ENCODE peak calls at places on chromosome 2, in four cellular contexts. N is MM.1S, U is GM23338, L is HCT116. D is an unnamed sample.

GRCh38 chr2:219381448-219381847 is 6.3 kb downstream of the DNPEP start:
- DNase-seq in N (no peak), U (no peak), L (no peak), D (no peak)

GRCh38 chr2:44130441-44130840 is 38.2 kb upstream of the PPM1B start:
- DNase-seq in N (peak), U (no peak), L (no peak), D (no peak)

GRCh38 chr2:45707034-45707433 is 55.6 kb downstream of the PRKCE start:
- DNase-seq in N (no peak), U (no peak), L (no peak), D (no peak)

GRCh38 chr2:121104721-121105141 is 180.3 kb downstream of the TFCP2L1 start:
- DNase-seq in N (no peak), U (no peak), L (no peak), D (no peak)

GRCh38 chr2:120620025-120620793 is 115.5 kb upstream of the GLI2 start:
- DNase-seq in N (no peak), U (no peak), L (peak), D (no peak)

GRCh38 chr2:28753043-28753683 is 1.5 kb downstream of the PPP1CB start:
- DNase-seq in N (peak), U (peak), L (peak), D (peak)

GRCh38 chr2:39860538-39860937 is 81.5 kb upstream of the THUMPD2 start:
- DNase-seq in N (no peak), U (no peak), L (no peak), D (no peak)

GRCh38 chr2:119218478-119219064 is 5.1 kb upstream of the STEAP3 start:
- DNase-seq in N (no peak), U (peak), L (peak), D (no peak)

GRCh38 chr2:28534817-28535216 is 39.0 kb downstream of the PLB1 start:
- DNase-seq in N (no peak), U (no peak), L (no peak), D (no peak)

GRCh38 chr2:227796044-227796780 is 17.4 kb upstream of the CCL20 start:
- DNase-seq in N (no peak), U (no peak), L (no peak), D (no peak)

GRCh38 chr2:176464886-176465564 is 195.8 kb downstream of the MTX2 start:
- DNase-seq in N (no peak), U (no peak), L (no peak), D (peak)

GRCh38 chr2:126224766-126225165 is 431.2 kb upstream of the GYPC start:
- DNase-seq in N (no peak), U (no peak), L (no peak), D (no peak)

GRCh38 chr2:189221811-189222210 is 42.2 kb upstream of the COL5A2 start:
- DNase-seq in N (no peak), U (no peak), L (no peak), D (no peak)

GRCh38 chr2:233867993-233868532 is at the start of gene MSL3B:
- DNase-seq in N (peak), U (peak), L (peak), D (peak)

GRCh38 chr2:96260404-96261260 is 5.2 kb downstream of the TMEM127 start:
- DNase-seq in N (peak), U (peak), L (peak), D (peak)

GRCh38 chr2:200964498-200964897 is 1.0 kb upstream of the ORC2 start:
- DNase-seq in N (no peak), U (no peak), L (no peak), D (no peak)

GRCh38 chr2:140454717-140455116 is 1674.5 kb upstream of the NXPH2 start:
- DNase-seq in N (no peak), U (no peak), L (peak), D (no peak)

GRCh38 chr2:189370719-189371118 is 70.6 kb upstream of the WDR75 start:
- DNase-seq in N (no peak), U (no peak), L (no peak), D (no peak)

GRCh38 chr2:129896226-129897100 is 83.0 kb upstream of the RAB6C start:
- DNase-seq in N (no peak), U (no peak), L (no peak), D (no peak)

GRCh38 chr2:223601932-223602676 is at the start of gene SCG2:
- DNase-seq in N (peak), U (peak), L (peak), D (peak)

GRCh38 chr2:181955010-181955409 is 30.6 kb upstream of the PPP1R1C start:
- DNase-seq in N (no peak), U (no peak), L (peak), D (no peak)

GRCh38 chr2:111227716-111228141 is 107.0 kb downstream of the BCL2L11 start:
- DNase-seq in N (no peak), U (peak), L (no peak), D (no peak)

GRCh38 chr2:68385232-68385906 is 20.3 kb downstream of the PLEK start:
- DNase-seq in N (no peak), U (no peak), L (no peak), D (no peak)

GRCh38 chr2:196233808-196234501 is 62.6 kb upstream of the STK17B start:
- DNase-seq in N (peak), U (no peak), L (no peak), D (no peak)

GRCh38 chr2:233059797-233060499 is at the start of gene INPP5D:
- DNase-seq in N (peak), U (no peak), L (no peak), D (no peak)

GRCh38 chr2:100870652-100871531 is 51.0 kb downstream of the NPAS2 start:
- DNase-seq in N (no peak), U (peak), L (no peak), D (no peak)

GRCh38 chr2:122663737-122664136 is 908.3 kb downstream of the TSN start:
- DNase-seq in N (no peak), U (no peak), L (no peak), D (peak)

GRCh38 chr2:65040414-65041261 is 15.6 kb upstream of the CEP68 start:
- DNase-seq in N (peak), U (peak), L (peak), D (peak)

GRCh38 chr2:46438794-46439193 is 40.6 kb upstream of the TMEM247 start:
- DNase-seq in N (no peak), U (no peak), L (no peak), D (no peak)

GRCh38 chr2:140641163-140641562 is 1489.7 kb downstream of the LRP1B start:
- DNase-seq in N (no peak), U (no peak), L (no peak), D (no peak)

GRCh38 chr2:227163998-227164744 is at the start of the genes COL4A3 and COL4A4:
- DNase-seq in N (peak), U (peak), L (peak), D (peak)

GRCh38 chr2:236873666-236874065 is 212.0 kb upstream of the COPS8 start:
- DNase-seq in N (no peak), U (no peak), L (no peak), D (no peak)

GRCh38 chr2:199019898-199020507 is 437.7 kb downstream of the SATB2 start:
- DNase-seq in N (peak), U (peak), L (peak), D (peak)

GRCh38 chr2:64019083-64019974 is at the start of gene VPS54:
- DNase-seq in N (peak), U (peak), L (peak), D (peak)

GRCh38 chr2:225226441-225226840 is 173.1 kb upstream of the NYAP2 start:
- DNase-seq in N (no peak), U (no peak), L (no peak), D (no peak)

GRCh38 chr2:167294031-167294774 is 405.9 kb downstream of the XIRP2 start:
- DNase-seq in N (no peak), U (peak), L (no peak), D (peak)

GRCh38 chr2:54088191-54088634 is 27.2 kb upstream of the ACYP2 start:
- DNase-seq in N (no peak), U (no peak), L (no peak), D (no peak)

GRCh38 chr2:79512442-79513401 is at the start of gene CTNNA2:
- DNase-seq in N (peak), U (peak), L (no peak), D (peak)

GRCh38 chr2:28566441-28567075 is 70.7 kb downstream of the PLB1 start:
- DNase-seq in N (peak), U (peak), L (peak), D (peak)

GRCh38 chr2:52537588-52537987 is 1230.0 kb upstream of the CHAC2 start:
- DNase-seq in N (no peak), U (no peak), L (no peak), D (no peak)

DNA sequence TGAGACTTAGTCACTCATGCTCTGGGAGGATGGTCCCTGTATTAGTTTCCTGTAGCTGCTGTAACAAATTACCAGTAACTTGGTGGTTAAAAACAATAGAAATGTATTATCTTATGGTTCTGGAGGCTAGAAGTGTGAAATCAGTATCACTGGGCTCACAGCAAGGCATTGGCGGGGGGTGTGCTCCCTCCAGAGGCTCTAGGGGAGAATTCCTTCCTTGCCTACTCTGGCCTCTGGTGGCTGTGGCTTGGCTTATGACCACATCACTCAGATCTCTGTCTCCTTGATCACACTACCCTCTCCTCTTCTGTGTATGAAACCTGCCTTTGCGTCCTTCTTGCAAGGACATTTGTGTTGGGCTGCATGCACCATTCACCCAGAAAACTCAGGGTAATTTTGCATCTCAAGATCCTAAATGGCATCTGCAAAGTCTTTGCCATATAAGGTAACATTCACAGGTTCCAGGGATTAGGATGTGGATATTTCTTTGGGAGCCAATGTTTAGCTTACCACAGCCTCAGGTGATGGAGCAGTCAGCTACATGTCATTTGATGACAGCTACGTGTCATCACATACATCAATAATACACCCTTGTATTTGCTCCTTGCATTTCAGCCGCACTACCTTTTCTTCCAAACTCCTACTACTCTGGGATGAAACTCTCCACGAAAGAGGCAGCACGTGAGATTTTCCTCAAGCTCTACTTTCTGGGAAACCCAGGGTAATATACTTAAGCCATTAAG is 49.6 kb upstream of the POU3F3 start:
- DNase-seq in N (no peak), U (peak), L (no peak), D (peak)
- TF ChIP-seq EZH2phosphoT487 in N (no peak), U (no peak), L (no peak), D (no peak)

GRCh38 chr2:42545023-42545713 is 23.3 kb upstream of the MTA3 start:
- DNase-seq in N (no peak), U (peak), L (no peak), D (no peak)
- TF ChIP-seq EZH2phosphoT487 in N (no peak), U (no peak), L (no peak), D (no peak)

DNA sequence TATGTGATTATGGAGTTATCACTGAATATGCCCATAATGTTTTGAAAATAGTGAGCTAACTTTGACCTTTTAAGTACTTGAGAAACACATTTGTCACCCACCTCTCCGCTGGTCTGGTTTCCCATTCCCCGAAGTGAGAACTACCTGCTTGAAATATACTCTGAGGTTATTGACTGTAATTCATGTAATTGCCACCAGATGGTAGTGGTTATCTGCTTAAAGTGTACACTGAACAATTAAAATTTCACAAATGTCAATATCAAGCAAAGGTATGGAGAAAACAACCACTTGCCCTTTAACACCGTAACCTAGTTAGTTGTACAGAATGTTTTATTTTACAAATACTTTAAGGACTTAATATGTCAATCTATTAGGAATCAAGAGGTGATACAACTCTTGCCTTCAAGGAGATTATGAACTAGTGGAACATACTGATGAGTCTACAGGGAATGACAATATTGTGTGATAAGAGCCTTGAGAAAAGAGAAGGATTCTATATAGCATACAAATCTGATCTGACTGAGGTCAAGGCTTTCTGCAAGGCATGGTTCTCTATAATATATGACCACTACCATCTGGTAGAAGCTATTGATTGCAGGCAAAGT is 316.8 kb upstream of the KCNH7 start:
- DNase-seq in N (peak), U (peak), L (peak), D (peak)
- TF ChIP-seq EZH2phosphoT487 in N (no peak), U (no peak), L (no peak), D (no peak)

GRCh38 chr2:207489251-207489650 is 40.5 kb upstream of the CREB1 start:
- DNase-seq in N (no peak), U (no peak), L (no peak), D (no peak)

GRCh38 chr2:207490441-207490840 is 39.3 kb upstream of the CREB1 start:
- DNase-seq in N (no peak), U (no peak), L (no peak), D (no peak)

GRCh38 chr2:207491954-207492353 is 37.8 kb upstream of the CREB1 start:
- DNase-seq in N (no peak), U (no peak), L (no peak), D (no peak)

GRCh38 chr2:207492461-207492860 is 37.3 kb upstream of the CREB1 start:
- DNase-seq in N (no peak), U (no peak), L (no peak), D (no peak)

GRCh38 chr2:207491086-207491485 is 38.7 kb upstream of the CREB1 start:
- DNase-seq in N (no peak), U (no peak), L (no peak), D (no peak)
- TF ChIP-seq EZH2phosphoT487 in N (no peak), U (no peak), L (no peak), D (no peak)

DNA sequence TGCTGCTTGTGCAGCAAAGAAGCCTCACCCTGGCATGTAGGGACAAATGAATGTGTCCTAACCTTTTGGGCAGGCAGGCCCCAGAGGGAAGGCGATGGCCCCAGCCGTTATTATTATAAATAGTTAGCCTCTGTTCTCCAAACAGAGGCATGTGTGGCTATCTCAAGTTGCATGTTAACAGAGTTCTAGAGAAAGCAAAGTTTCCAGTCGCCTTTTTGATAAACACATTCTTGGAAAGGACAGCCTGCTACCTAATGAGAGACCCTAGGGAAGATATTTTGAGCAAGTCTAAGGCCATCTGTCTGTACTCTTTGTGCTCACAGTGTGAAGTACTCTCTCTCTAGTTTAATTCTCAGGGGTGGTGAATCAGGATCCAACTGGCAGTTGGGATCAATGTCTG is 97.4 kb upstream of the FHL2 start:
- DNase-seq in N (no peak), U (no peak), L (no peak), D (no peak)
- TF ChIP-seq EZH2phosphoT487 in N (no peak), U (no peak), L (no peak), D (no peak)

GRCh38 chr2:84880645-84881521 is at the start of gene TRABD2A:
- DNase-seq in N (peak), U (peak), L (no peak), D (peak)
- TF ChIP-seq EZH2phosphoT487 in N (no peak), U (no peak), L (no peak), D (peak)

DNA sequence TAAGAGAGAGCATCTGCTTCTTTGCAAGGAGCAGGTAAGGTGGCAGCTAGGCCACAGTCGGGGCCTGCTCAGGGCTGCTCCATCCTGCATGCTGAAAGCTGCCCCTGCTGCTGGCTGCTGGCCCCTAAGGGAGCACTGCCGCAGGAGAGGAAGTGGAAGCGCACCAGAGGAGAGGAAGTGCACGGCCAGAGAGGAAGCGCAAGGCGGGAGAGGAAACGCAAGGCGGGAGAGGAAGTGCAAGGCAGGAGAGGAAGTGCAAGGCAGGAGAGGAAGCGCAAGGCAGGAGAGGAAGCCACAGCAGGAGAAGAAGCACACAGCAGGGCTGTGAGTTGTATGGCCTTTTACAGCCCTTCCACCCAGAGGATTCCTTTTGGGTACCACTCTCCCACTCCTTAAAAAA is 539.0 kb upstream of the TNP1 start:
- DNase-seq in N (no peak), U (no peak), L (no peak), D (peak)
- TF ChIP-seq EZH2phosphoT487 in N (no peak), U (no peak), L (no peak), D (no peak)

GRCh38 chr2:178401994-178402437 is 49.0 kb downstream of the PRKRA start:
- DNase-seq in N (no peak), U (no peak), L (no peak), D (no peak)

GRCh38 chr2:178409261-178409660 is 41.7 kb downstream of the PRKRA start:
- DNase-seq in N (no peak), U (no peak), L (no peak), D (no peak)

GRCh38 chr2:178403671-178404379 is 47.1 kb downstream of the PRKRA start:
- DNase-seq in N (peak), U (no peak), L (no peak), D (no peak)

GRCh38 chr2:178404380-178404767 is 46.6 kb downstream of the PRKRA start:
- DNase-seq in N (peak), U (no peak), L (no peak), D (no peak)
- TF ChIP-seq EZH2phosphoT487 in N (no peak), U (no peak), L (no peak), D (no peak)

GRCh38 chr2:240989451-240990265 is 8.8 kb upstream of the SNED1 start:
- DNase-seq in N (peak), U (peak), L (peak), D (no peak)

GRCh38 chr2:240986787-240987411 is 11.5 kb upstream of the SNED1 start:
- DNase-seq in N (no peak), U (no peak), L (no peak), D (peak)

GRCh38 chr2:240987588-240987987 is 10.8 kb upstream of the SNED1 start:
- DNase-seq in N (no peak), U (no peak), L (no peak), D (no peak)

GRCh38 chr2:240988571-240989271 is 9.7 kb upstream of the SNED1 start:
- DNase-seq in N (no peak), U (no peak), L (no peak), D (no peak)

GRCh38 chr2:240988146-240988545 is 10.3 kb upstream of the SNED1 start:
- DNase-seq in N (no peak), U (no peak), L (no peak), D (no peak)
- TF ChIP-seq EZH2phosphoT487 in N (no peak), U (no peak), L (no peak), D (no peak)

GRCh38 chr2:98333922-98334321 is 12.3 kb upstream of the CNGA3 start:
- DNase-seq in N (no peak), U (no peak), L (no peak), D (no peak)
- TF ChIP-seq EZH2phosphoT487 in N (no peak), U (no peak), L (no peak), D (no peak)